ENCODE peak calls at places on chromosomes 2 and 18, in seven cellular contexts. N is CD4-positive, alpha-beta memory T cell; G is activated T-helper 1 cell treated with anti-CD3 and anti-CD28 coated beads, Interleukin-12 subunit alpha, Interleukin-12 subunit beta, Interleukin-2, Interleukin-4 antibody, amounts not matched to agents 30 ng/mL and 10 ng/mL and 1 ng/mL, durations not matched to agents 14 hours and 24 hours and 36 hours; B is HS-5; A is epithelial cell of esophagus; R is heart right ventricle; T is NCI-H1694 treated with DMSO at 0.1 percent for 48 hours. H is an unnamed sample.

GRCh38 chr2:157628282-157628531 is 457 bp downstream of the ACVR1C start:
- DNase-seq in N (no peak), G (no peak), B (no peak), A (no peak), R (no peak), T (no peak), H (no peak)

GRCh38 chr2:10547011-10547410 is 98.9 kb upstream of the ODC1 start:
- DNase-seq in N (no peak), G (no peak), B (peak), A (peak), R (no peak), T (no peak), H (no peak)

GRCh38 chr2:98514879-98515570 is 70.4 kb downstream of the INPP4A start:
- DNase-seq in N (no peak), G (no peak), B (peak), A (peak), R (no peak), T (no peak), H (no peak)

GRCh38 chr18:49207373-49207772 is 253.1 kb downstream of the DYM start:
- DNase-seq in N (no peak), G (no peak), B (peak), A (peak), R (no peak), T (no peak), H (no peak)

GRCh38 chr2:241235396-241235795 is 46.9 kb downstream of the ANO7 start:
- DNase-seq in N (no peak), G (no peak), B (no peak), A (no peak), R (no peak), T (no peak), H (no peak)

GRCh38 chr2:227412877-227413276 is 25.1 kb upstream of the SCYGR1 start:
- DNase-seq in N (no peak), G (no peak), B (no peak), A (no peak), R (no peak), T (no peak), H (no peak)

GRCh38 chr2:237254911-237255578 is 158.9 kb downstream of the COL6A3 start:
- DNase-seq in N (no peak), G (no peak), B (no peak), A (peak), R (no peak), T (no peak), H (no peak)

GRCh38 chr2:229725716-229726346 is 11.5 kb upstream of the DNER start:
- DNase-seq in N (no peak), G (no peak), B (peak), A (peak), R (no peak), T (no peak), H (no peak)

GRCh38 chr2:81283081-81283480 is 978.5 kb upstream of the LRRTM1 start:
- DNase-seq in N (no peak), G (no peak), B (no peak), A (no peak), R (no peak), T (no peak), H (no peak)

GRCh38 chr2:201358684-201359083 is 1.5 kb upstream of the FLACC1 start:
- DNase-seq in N (no peak), G (peak), B (peak), A (peak), R (no peak), T (no peak), H (no peak)